ENCODE peak calls at places on chromosomes 5 and 9, in seven cellular contexts. H is H1, J is HCT116, N is K562, X is HepG2, Y is SK-N-SH, C is GM12878. D is an unnamed sample.

GRCh38 chr9:131546336-131547084 is 1.2 kb downstream of the PRRT1B start:
- DNase-seq in X (peak), J (no peak), Y (peak), C (no peak), N (no peak), H (peak), D (no peak)

GRCh38 chr5:157961176-157961575 is 102.2 kb upstream of the CLINT1 start:
- DNase-seq in N (no peak), J (no peak), X (no peak), H (no peak), Y (peak), C (no peak), D (no peak)

GRCh38 chr9:69877852-69878507 is 57.4 kb downstream of the CFAP95 start:
- DNase-seq in Y (peak), J (peak), H (no peak), N (no peak), C (no peak), X (peak), D (no peak)

GRCh38 chr5:136802382-136802781 is 437.0 kb upstream of the TRPC7 start:
- DNase-seq in H (no peak), X (no peak), N (no peak), J (no peak), C (no peak), Y (peak), D (peak)

GRCh38 chr5:35651002-35651756 is 33.5 kb downstream of the SPEF2 start:
- DNase-seq in H (peak), J (peak), X (peak), Y (peak), N (no peak), C (no peak), D (peak)

GRCh38 chr5:143138839-143139238 is 264.6 kb downstream of the NR3C1 start:
- DNase-seq in J (no peak), H (no peak), C (no peak), X (no peak), Y (no peak), N (no peak), D (no peak)

GRCh38 chr9:110125207-110125751 is 82.7 kb downstream of the C9orf152 start:
- DNase-seq in C (no peak), J (no peak), H (peak), Y (no peak), N (no peak), X (peak), D (no peak)

GRCh38 chr5:157361865-157362465 is 96.0 kb downstream of the CYFIP2 start:
- DNase-seq in C (no peak), J (no peak), N (peak), Y (peak), H (no peak), X (no peak), D (no peak)

GRCh38 chr9:91948423-91949292 is 1.4 kb downstream of the ROR2 start:
- DNase-seq in C (no peak), J (peak), Y (peak), H (peak), N (peak), X (no peak), D (no peak)

GRCh38 chr9:2466703-2467102 is 154.9 kb upstream of the VLDLR start:
- DNase-seq in X (no peak), J (no peak), N (no peak), Y (no peak), H (no peak), C (no peak), D (no peak)

GRCh38 chr5:177600458-177601018 is 606 bp downstream of the B4GALT7 start:
- DNase-seq in N (no peak), X (no peak), H (no peak), Y (no peak), J (no peak), C (no peak), D (no peak)

GRCh38 chr5:10724799-10725507 is 36.1 kb downstream of the DAP start:
- DNase-seq in J (peak), Y (peak), C (no peak), N (peak), X (peak), H (no peak), D (peak)

GRCh38 chr9:18795947-18796705 is 236.9 kb downstream of the SAXO1 start:
- DNase-seq in H (no peak), Y (no peak), X (no peak), J (no peak), N (no peak), C (no peak), D (no peak)

GRCh38 chr5:95191330-95191729 is 93.6 kb downstream of the MCTP1 start:
- DNase-seq in Y (no peak), H (no peak), J (no peak), C (peak), N (no peak), X (no peak), D (no peak)

GRCh38 chr5:7877851-7878250 is 8.9 kb downstream of the MTRR start:
- DNase-seq in N (no peak), X (peak), Y (no peak), J (no peak), H (no peak), C (no peak), D (no peak)

GRCh38 chr5:501040-501832 is 23.0 kb downstream of the SLC9A3 start:
- DNase-seq in X (no peak), Y (no peak), C (no peak), J (no peak), N (no peak), H (no peak), D (no peak)

GRCh38 chr5:90558344-90559192 is at the start of gene ADGRV1:
- DNase-seq in Y (peak), H (peak), N (peak), C (no peak), J (peak), X (peak), D (no peak)

GRCh38 chr9:104927216-104927911 is 591 bp downstream of the ABCA1 start:
- DNase-seq in X (peak), Y (peak), J (no peak), N (no peak), H (peak), C (no peak), D (no peak)

GRCh38 chr5:65076251-65076869 is 307.6 kb downstream of the CWC27 start:
- DNase-seq in J (peak), H (peak), C (no peak), Y (no peak), N (peak), X (peak), D (no peak)

GRCh38 chr5:115657883-115658233 is 32.0 kb upstream of the TMED7 start:
- DNase-seq in Y (no peak), H (no peak), J (peak), X (no peak), C (no peak), N (no peak), D (peak)

GRCh38 chr5:62587737-62588136 is 9.1 kb downstream of the LRRC70 start:
- DNase-seq in J (no peak), C (no peak), N (no peak), Y (no peak), X (peak), H (no peak), D (no peak)

GRCh38 chr9:32832354-32832753 is 49.0 kb downstream of the TMEM215 start:
- DNase-seq in Y (no peak), C (no peak), J (no peak), H (no peak), X (no peak), N (no peak), D (no peak)

GRCh38 chr5:27947088-27947487 is 908.7 kb upstream of the CDH9 start:
- DNase-seq in H (no peak), Y (no peak), N (no peak), J (no peak), C (no peak), X (no peak), D (no peak)

GRCh38 chr9:132543251-132543650 is 39.2 kb upstream of the BARHL1 start:
- DNase-seq in J (no peak), C (no peak), Y (no peak), H (no peak), N (no peak), X (no peak), D (no peak)

GRCh38 chr9:114158482-114159130 is 3.3 kb downstream of the COL27A1 start:
- DNase-seq in X (no peak), C (no peak), N (no peak), H (no peak), Y (no peak), J (no peak), D (no peak)

GRCh38 chr9:36037580-36038169 is 962 bp downstream of the RECK start:
- DNase-seq in C (no peak), X (no peak), Y (peak), N (no peak), H (no peak), J (no peak), D (peak)

GRCh38 chr9:134291452-134291881 is 34.8 kb upstream of the RXRA start:
- DNase-seq in H (no peak), J (no peak), C (no peak), X (peak), N (no peak), Y (no peak), D (no peak)

GRCh38 chr5:8879248-8879647 is 666.6 kb downstream of the SEMA5A start:
- DNase-seq in J (no peak), Y (no peak), C (peak), X (no peak), H (no peak), N (no peak), D (no peak)

GRCh38 chr5:179147991-179148702 is 88.0 kb downstream of the ZNF354C start:
- DNase-seq in H (no peak), Y (no peak), N (no peak), J (no peak), C (no peak), X (no peak), D (no peak)
- TF ChIP-seq CTCF in H (no peak), Y (no peak), N (no peak), J (no peak), C (no peak), X (no peak), D (no peak)

GRCh38 chr5:15968994-15969393 is 210.6 kb downstream of the MARCHF11 start:
- DNase-seq in H (no peak), Y (no peak), J (no peak), X (no peak), C (no peak), N (no peak), D (no peak)
- TF ChIP-seq SIN3A in H (no peak), Y (no peak), J (no peak), X (no peak), C (no peak), N (no peak), D (no peak)

DNA sequence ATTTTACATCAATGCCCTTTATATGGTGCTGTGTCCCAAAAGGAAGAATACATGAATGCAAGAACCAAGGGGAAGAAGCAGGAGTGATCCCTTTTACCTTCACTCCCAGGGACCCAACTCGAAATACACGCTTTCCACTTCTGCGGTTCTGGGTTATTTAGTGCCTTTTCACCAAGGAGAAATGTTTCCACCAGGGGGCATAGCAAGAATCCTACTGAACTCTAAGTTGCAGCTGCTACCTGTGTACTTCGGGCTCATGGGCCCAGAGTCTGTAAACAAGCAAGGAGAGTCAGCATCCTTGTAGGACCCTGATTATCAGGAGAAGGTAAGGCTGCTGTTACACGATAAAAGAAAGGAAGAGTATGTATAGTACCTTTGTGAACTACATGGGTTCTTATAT is 45.7 kb downstream of the DPYSL3 start:
- DNase-seq in C (no peak), J (peak), H (no peak), X (peak), Y (no peak), N (no peak), D (no peak)
- TF ChIP-seq CTCF in C (peak), J (peak), H (peak), X (peak), Y (peak), N (no peak), D (peak)

GRCh38 chr9:129200255-129200654 is 22.2 kb upstream of the IER5L start:
- DNase-seq in Y (no peak), N (no peak), C (no peak), H (no peak), X (no peak), J (no peak), D (no peak)
- TF ChIP-seq SIN3A in Y (no peak), N (no peak), C (no peak), H (no peak), X (no peak), J (no peak), D (no peak)